ENCODE peak calls at places on chromosomes 5 and 9, in eight cellular contexts. One of them, this sample, is unnamed.

GRCh38 chr5:92991681-92992472 is 589.1 kb downstream of the NR2F1-AS1 start:
- DNase-seq in mammary epithelial cell: no peak
- DNase-seq in CD8-positive, alpha-beta T cell: no peak
- DNase-seq in vagina: no peak
- DNase-seq in uterus: no peak
- DNase-seq in suprapubic skin: no peak
- DNase-seq in mucosa of descending colon: no peak
- DNase-seq in left ventricle myocardium inferior: no peak
- DNase-seq in this sample: no peak

GRCh38 chr5:6581559-6582426 is 51.1 kb downstream of the NSUN2 start:
- DNase-seq in left ventricle myocardium inferior: no peak
- DNase-seq in suprapubic skin: peak; percentile 50
- DNase-seq in uterus: no peak
- DNase-seq in vagina: peak; percentile 42
- DNase-seq in mucosa of descending colon: no peak
- DNase-seq in mammary epithelial cell: no peak
- DNase-seq in CD8-positive, alpha-beta T cell: no peak
- DNase-seq in this sample: no peak

GRCh38 chr5:181204561-181205401 is at the start of gene TRIM7:
- DNase-seq in vagina: no peak
- DNase-seq in CD8-positive, alpha-beta T cell: no peak
- DNase-seq in uterus: no peak
- DNase-seq in mammary epithelial cell: peak; percentile 74
- DNase-seq in suprapubic skin: no peak
- DNase-seq in left ventricle myocardium inferior: peak; percentile 69
- DNase-seq in mucosa of descending colon: no peak
- DNase-seq in this sample: peak; percentile 85

GRCh38 chr5:115583474-115583873 is 18.8 kb downstream of the TICAM2 start:
- DNase-seq in suprapubic skin: no peak
- DNase-seq in uterus: no peak
- DNase-seq in mammary epithelial cell: no peak
- DNase-seq in mucosa of descending colon: no peak
- DNase-seq in vagina: no peak
- DNase-seq in left ventricle myocardium inferior: no peak
- DNase-seq in CD8-positive, alpha-beta T cell: no peak
- DNase-seq in this sample: no peak

GRCh38 chr9:22119537-22120167 is 110.5 kb upstream of the CDKN2B start:
- DNase-seq in uterus: no peak
- DNase-seq in CD8-positive, alpha-beta T cell: no peak
- DNase-seq in mucosa of descending colon: no peak
- DNase-seq in suprapubic skin: no peak
- DNase-seq in left ventricle myocardium inferior: no peak
- DNase-seq in mammary epithelial cell: peak; percentile 59
- DNase-seq in vagina: no peak
- DNase-seq in this sample: no peak

GRCh38 chr5:104084896-104085295 is 522.3 kb upstream of the NUDT12 start:
- DNase-seq in suprapubic skin: no peak
- DNase-seq in mammary epithelial cell: no peak
- DNase-seq in mucosa of descending colon: no peak
- DNase-seq in vagina: no peak
- DNase-seq in uterus: no peak
- DNase-seq in CD8-positive, alpha-beta T cell: no peak
- DNase-seq in left ventricle myocardium inferior: no peak
- DNase-seq in this sample: no peak

GRCh38 chr5:122844916-122845252 is 529 bp upstream of the SNX24 start:
- DNase-seq in suprapubic skin: no peak
- DNase-seq in vagina: no peak
- DNase-seq in left ventricle myocardium inferior: no peak
- DNase-seq in mammary epithelial cell: no peak
- DNase-seq in mucosa of descending colon: no peak
- DNase-seq in uterus: no peak
- DNase-seq in CD8-positive, alpha-beta T cell: no peak
- DNase-seq in this sample: no peak

GRCh38 chr9:98255064-98255577 is 328 bp downstream of the TBC1D2 start:
- DNase-seq in mammary epithelial cell: no peak
- DNase-seq in CD8-positive, alpha-beta T cell: no peak
- DNase-seq in vagina: peak; percentile 89
- DNase-seq in uterus: no peak
- DNase-seq in suprapubic skin: no peak
- DNase-seq in mucosa of descending colon: no peak
- DNase-seq in left ventricle myocardium inferior: no peak
- DNase-seq in this sample: no peak

GRCh38 chr5:133246053-133246370 is 194.2 kb downstream of the HSPA4 start:
- DNase-seq in vagina: no peak
- DNase-seq in mucosa of descending colon: no peak
- DNase-seq in left ventricle myocardium inferior: no peak
- DNase-seq in uterus: no peak
- DNase-seq in mammary epithelial cell: no peak
- DNase-seq in CD8-positive, alpha-beta T cell: no peak
- DNase-seq in suprapubic skin: no peak
- DNase-seq in this sample: no peak

GRCh38 chr5:98541641-98542040 is 231.8 kb upstream of the RGMB start:
- DNase-seq in uterus: no peak
- DNase-seq in suprapubic skin: no peak
- DNase-seq in left ventricle myocardium inferior: no peak
- DNase-seq in mucosa of descending colon: no peak
- DNase-seq in CD8-positive, alpha-beta T cell: no peak
- DNase-seq in mammary epithelial cell: no peak
- DNase-seq in vagina: no peak
- DNase-seq in this sample: no peak

GRCh38 chr9:137035507-137035834 is 3.6 kb upstream of the FUT7 start:
- DNase-seq in suprapubic skin: no peak
- DNase-seq in vagina: no peak
- DNase-seq in uterus: no peak
- DNase-seq in CD8-positive, alpha-beta T cell: no peak
- DNase-seq in left ventricle myocardium inferior: no peak
- DNase-seq in mammary epithelial cell: no peak
- DNase-seq in mucosa of descending colon: no peak
- DNase-seq in this sample: no peak

GRCh38 chr5:149632311-149633251 is 51.3 kb downstream of the ARHGEF37 start:
- DNase-seq in left ventricle myocardium inferior: no peak
- DNase-seq in uterus: no peak
- DNase-seq in vagina: no peak
- DNase-seq in CD8-positive, alpha-beta T cell: no peak
- DNase-seq in suprapubic skin: no peak
- DNase-seq in mucosa of descending colon: peak; percentile 77
- DNase-seq in mammary epithelial cell: peak; percentile 98
- DNase-seq in this sample: no peak

GRCh38 chr9:135888766-135889394 is 18.5 kb downstream of the CAMSAP1 start:
- DNase-seq in mammary epithelial cell: peak; percentile 58
- DNase-seq in left ventricle myocardium inferior: no peak
- DNase-seq in uterus: no peak
- DNase-seq in suprapubic skin: peak; percentile 66
- DNase-seq in mucosa of descending colon: no peak
- DNase-seq in vagina: no peak
- DNase-seq in CD8-positive, alpha-beta T cell: no peak
- DNase-seq in this sample: no peak

GRCh38 chr5:149846021-149846420 is 98.6 kb downstream of the PDE6A start:
- DNase-seq in left ventricle myocardium inferior: no peak
- DNase-seq in vagina: no peak
- DNase-seq in mucosa of descending colon: no peak
- DNase-seq in suprapubic skin: no peak
- DNase-seq in uterus: no peak
- DNase-seq in CD8-positive, alpha-beta T cell: no peak
- DNase-seq in mammary epithelial cell: no peak
- DNase-seq in this sample: no peak

GRCh38 chr5:113612060-113612496 is 98.6 kb downstream of the YTHDC2 start:
- DNase-seq in vagina: no peak
- DNase-seq in suprapubic skin: no peak
- DNase-seq in mammary epithelial cell: peak; percentile 30
- DNase-seq in uterus: no peak
- DNase-seq in left ventricle myocardium inferior: no peak
- DNase-seq in CD8-positive, alpha-beta T cell: no peak
- DNase-seq in mucosa of descending colon: no peak
- DNase-seq in this sample: no peak

GRCh38 chr9:85978496-85978895 is 37.5 kb downstream of the NAA35 start:
- DNase-seq in vagina: no peak
- DNase-seq in mucosa of descending colon: no peak
- DNase-seq in left ventricle myocardium inferior: no peak
- DNase-seq in uterus: no peak
- DNase-seq in suprapubic skin: no peak
- DNase-seq in CD8-positive, alpha-beta T cell: no peak
- DNase-seq in mammary epithelial cell: no peak
- DNase-seq in this sample: no peak

GRCh38 chr9:91417602-91418218 is 5.9 kb downstream of the NFIL3 start:
- DNase-seq in mucosa of descending colon: no peak
- DNase-seq in vagina: no peak
- DNase-seq in uterus: no peak
- DNase-seq in suprapubic skin: no peak
- DNase-seq in mammary epithelial cell: no peak
- DNase-seq in CD8-positive, alpha-beta T cell: no peak
- DNase-seq in left ventricle myocardium inferior: no peak
- DNase-seq in this sample: no peak

GRCh38 chr5:91219141-91219802 is 163.8 kb downstream of the ARRDC3 start:
- DNase-seq in vagina: no peak
- DNase-seq in uterus: peak; percentile 27
- DNase-seq in mammary epithelial cell: peak; percentile 82
- DNase-seq in left ventricle myocardium inferior: no peak
- DNase-seq in mucosa of descending colon: no peak
- DNase-seq in CD8-positive, alpha-beta T cell: no peak
- DNase-seq in suprapubic skin: no peak
- DNase-seq in this sample: no peak

GRCh38 chr5:87300176-87300575 is 32.5 kb downstream of the RASA1 start:
- DNase-seq in uterus: no peak
- DNase-seq in suprapubic skin: no peak
- DNase-seq in vagina: no peak
- DNase-seq in left ventricle myocardium inferior: no peak
- DNase-seq in CD8-positive, alpha-beta T cell: no peak
- DNase-seq in mammary epithelial cell: no peak
- DNase-seq in mucosa of descending colon: no peak
- DNase-seq in this sample: no peak

GRCh38 chr5:141870226-141870625 is 8.0 kb downstream of the PCDH1 start:
- DNase-seq in uterus: no peak
- DNase-seq in mucosa of descending colon: no peak
- DNase-seq in vagina: no peak
- DNase-seq in mammary epithelial cell: peak; percentile 81
- DNase-seq in left ventricle myocardium inferior: peak; percentile 15
- DNase-seq in suprapubic skin: no peak
- DNase-seq in CD8-positive, alpha-beta T cell: no peak
- DNase-seq in this sample: no peak

GRCh38 chr5:21236896-21237830 is 1249.2 kb upstream of the CDH18 start:
- DNase-seq in mucosa of descending colon: no peak
- DNase-seq in mammary epithelial cell: peak; percentile 79
- DNase-seq in left ventricle myocardium inferior: no peak
- DNase-seq in suprapubic skin: no peak
- DNase-seq in vagina: no peak
- DNase-seq in uterus: no peak
- DNase-seq in CD8-positive, alpha-beta T cell: no peak
- DNase-seq in this sample: no peak

GRCh38 chr5:142131394-142131793 is 22.8 kb downstream of the NDFIP1 start:
- DNase-seq in mammary epithelial cell: no peak
- DNase-seq in mucosa of descending colon: no peak
- DNase-seq in vagina: no peak
- DNase-seq in uterus: no peak
- DNase-seq in left ventricle myocardium inferior: no peak
- DNase-seq in CD8-positive, alpha-beta T cell: no peak
- DNase-seq in suprapubic skin: no peak
- DNase-seq in this sample: no peak

GRCh38 chr5:5179597-5179996 is 39.5 kb downstream of the ADAMTS16 start:
- DNase-seq in mammary epithelial cell: no peak
- DNase-seq in mucosa of descending colon: no peak
- DNase-seq in left ventricle myocardium inferior: no peak
- DNase-seq in vagina: no peak
- DNase-seq in CD8-positive, alpha-beta T cell: no peak
- DNase-seq in uterus: no peak
- DNase-seq in suprapubic skin: no peak
- DNase-seq in this sample: no peak

GRCh38 chr5:141590127-141590526 is 28.7 kb downstream of the DIAPH1 start:
- DNase-seq in suprapubic skin: no peak
- DNase-seq in CD8-positive, alpha-beta T cell: no peak
- DNase-seq in mucosa of descending colon: no peak
- DNase-seq in vagina: no peak
- DNase-seq in left ventricle myocardium inferior: no peak
- DNase-seq in mammary epithelial cell: no peak
- DNase-seq in uterus: no peak
- DNase-seq in this sample: no peak

DNA sequence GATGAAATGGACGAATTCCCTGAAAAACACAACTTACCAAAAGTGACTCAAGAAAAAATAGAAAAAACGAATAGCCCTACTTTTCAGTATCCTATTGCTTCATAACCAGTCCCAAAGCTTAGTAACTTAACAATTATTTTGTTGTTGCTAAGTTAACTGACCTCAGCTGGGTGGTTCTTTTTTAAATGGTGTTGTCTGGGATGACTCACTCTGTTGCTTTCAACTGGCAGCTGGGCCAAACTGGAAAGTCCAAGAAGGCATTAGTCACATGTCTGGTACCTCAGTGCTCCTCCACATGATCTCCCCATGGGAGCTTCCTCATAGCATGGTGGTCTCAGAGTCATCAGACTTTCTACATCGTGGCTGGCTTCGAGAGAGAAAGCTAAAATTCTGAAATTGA is 47.8 kb upstream of the ADAMTS2 start:
- DNase-seq in uterus: no peak
- DNase-seq in vagina: peak; percentile 13
- DNase-seq in CD8-positive, alpha-beta T cell: no peak
- DNase-seq in left ventricle myocardium inferior: no peak
- DNase-seq in mucosa of descending colon: no peak
- DNase-seq in mammary epithelial cell: peak; percentile 40
- DNase-seq in suprapubic skin: peak; percentile 23
- DNase-seq in this sample: no peak
- H3K9me3 ChIP-seq in uterus: no peaks in the 10 kb centered on the region
- H3K9me3 ChIP-seq in vagina: no peaks in the 10 kb centered on the region
- H3K9me3 ChIP-seq in CD8-positive, alpha-beta T cell: peaks cover 4% of the 10 kb centered on the region
- H3K9me3 ChIP-seq in left ventricle myocardium inferior: peaks cover 62% of the 10 kb centered on the region
- H3K9me3 ChIP-seq in mucosa of descending colon: peaks cover 22% of the 10 kb centered on the region
- H3K9me3 ChIP-seq in mammary epithelial cell: peaks cover 15% of the 10 kb centered on the region
- H3K9me3 ChIP-seq in suprapubic skin: no peaks in the 10 kb centered on the region
- H3K9me3 ChIP-seq in this sample: no peaks in the 10 kb centered on the region

GRCh38 chr9:33295571-33295970 is 5.3 kb downstream of the NFX1 start:
- DNase-seq in suprapubic skin: no peak
- DNase-seq in CD8-positive, alpha-beta T cell: no peak
- DNase-seq in mucosa of descending colon: no peak
- DNase-seq in mammary epithelial cell: no peak
- DNase-seq in left ventricle myocardium inferior: no peak
- DNase-seq in uterus: no peak
- DNase-seq in vagina: no peak
- DNase-seq in this sample: no peak
- H3K4me1 ChIP-seq in suprapubic skin: peaks cover 84% of the 10 kb centered on the region
- H3K4me1 ChIP-seq in CD8-positive, alpha-beta T cell: peaks cover 80% of the 10 kb centered on the region
- H3K4me1 ChIP-seq in mucosa of descending colon: peaks cover 54% of the 10 kb centered on the region
- H3K4me1 ChIP-seq in mammary epithelial cell: peaks cover 34% of the 10 kb centered on the region
- H3K4me1 ChIP-seq in left ventricle myocardium inferior: peaks cover 99% of the 10 kb centered on the region
- H3K4me1 ChIP-seq in uterus: peaks cover 14% of the 10 kb centered on the region
- H3K4me1 ChIP-seq in vagina: peaks cover 76% of the 10 kb centered on the region
- H3K4me1 ChIP-seq in this sample: peaks cover 51% of the 10 kb centered on the region

GRCh38 chr9:96034553-96035122 is 159.1 kb downstream of the ERCC6L2 start:
- DNase-seq in CD8-positive, alpha-beta T cell: no peak
- DNase-seq in suprapubic skin: no peak
- DNase-seq in uterus: no peak
- DNase-seq in left ventricle myocardium inferior: no peak
- DNase-seq in mucosa of descending colon: no peak
- DNase-seq in mammary epithelial cell: no peak
- DNase-seq in vagina: no peak
- DNase-seq in this sample: no peak
- H3K9me3 ChIP-seq in CD8-positive, alpha-beta T cell: no peaks in the 10 kb centered on the region
- H3K9me3 ChIP-seq in suprapubic skin: peaks cover 3% of the 10 kb centered on the region
- H3K9me3 ChIP-seq in uterus: no peaks in the 10 kb centered on the region
- H3K9me3 ChIP-seq in left ventricle myocardium inferior: peaks cover 13% of the 10 kb centered on the region
- H3K9me3 ChIP-seq in mucosa of descending colon: peaks cover 8% of the 10 kb centered on the region
- H3K9me3 ChIP-seq in mammary epithelial cell: no peaks in the 10 kb centered on the region
- H3K9me3 ChIP-seq in vagina: no peaks in the 10 kb centered on the region
- H3K9me3 ChIP-seq in this sample: no peaks in the 10 kb centered on the region

GRCh38 chr5:119339965-119340364 is 15.9 kb upstream of the TNFAIP8 start:
- DNase-seq in CD8-positive, alpha-beta T cell: no peak
- DNase-seq in suprapubic skin: no peak
- DNase-seq in vagina: no peak
- DNase-seq in left ventricle myocardium inferior: no peak
- DNase-seq in mucosa of descending colon: no peak
- DNase-seq in uterus: no peak
- DNase-seq in mammary epithelial cell: no peak
- DNase-seq in this sample: no peak
- H3K4me1 ChIP-seq in CD8-positive, alpha-beta T cell: peaks cover 96% of the 10 kb centered on the region
- H3K4me1 ChIP-seq in suprapubic skin: peaks cover 39% of the 10 kb centered on the region
- H3K4me1 ChIP-seq in vagina: peaks cover 54% of the 10 kb centered on the region
- H3K4me1 ChIP-seq in left ventricle myocardium inferior: peaks cover 65% of the 10 kb centered on the region
- H3K4me1 ChIP-seq in mucosa of descending colon: peaks cover 13% of the 10 kb centered on the region
- H3K4me1 ChIP-seq in uterus: no peaks in the 10 kb centered on the region
- H3K4me1 ChIP-seq in mammary epithelial cell: peaks cover 11% of the 10 kb centered on the region
- H3K4me1 ChIP-seq in this sample: no peaks in the 10 kb centered on the region